ENCODE peak calls at places on chromosome 12, in eight cellular contexts. One of them, this sample, is unnamed.

GRCh38 chr12:92244036-92244435 is 98.4 kb upstream of the BTG1 start:
- DNase-seq in HL-60: no peak
- DNase-seq in sigmoid colon: peak; percentile 73
- DNase-seq in GM20000: no peak
- DNase-seq in GM06990: no peak
- DNase-seq in spleen: no peak
- DNase-seq in AG10803: peak; percentile 63
- DNase-seq in heart left ventricle: peak; percentile 61
- DNase-seq in this sample: no peak

GRCh38 chr12:111353603-111354295 is 15.1 kb downstream of the PHETA1 start:
- DNase-seq in sigmoid colon: no peak
- DNase-seq in AG10803: no peak
- DNase-seq in spleen: no peak
- DNase-seq in HL-60: no peak
- DNase-seq in GM06990: no peak
- DNase-seq in GM20000: no peak
- DNase-seq in heart left ventricle: no peak
- DNase-seq in this sample: no peak

GRCh38 chr12:40104461-40105264 is 1.2 kb downstream of the SLC2A13 start:
- DNase-seq in AG10803: no peak
- DNase-seq in GM06990: no peak
- DNase-seq in HL-60: no peak
- DNase-seq in heart left ventricle: no peak
- DNase-seq in GM20000: no peak
- DNase-seq in spleen: no peak
- DNase-seq in sigmoid colon: peak; percentile 74
- DNase-seq in this sample: no peak

GRCh38 chr12:89370850-89371249 is 18.5 kb upstream of the DUSP6 start:
- DNase-seq in sigmoid colon: no peak
- DNase-seq in AG10803: peak; percentile 88
- DNase-seq in GM20000: no peak
- DNase-seq in GM06990: no peak
- DNase-seq in HL-60: no peak
- DNase-seq in heart left ventricle: no peak
- DNase-seq in spleen: no peak
- DNase-seq in this sample: peak; percentile 91

GRCh38 chr12:3223601-3224529 is 146.7 kb downstream of the TSPAN9 start:
- DNase-seq in sigmoid colon: no peak
- DNase-seq in HL-60: no peak
- DNase-seq in AG10803: no peak
- DNase-seq in GM06990: no peak
- DNase-seq in GM20000: no peak
- DNase-seq in heart left ventricle: no peak
- DNase-seq in spleen: no peak
- DNase-seq in this sample: no peak

GRCh38 chr12:9039397-9039977 is 50.1 kb downstream of the KLRG1 start:
- DNase-seq in AG10803: peak; percentile 47
- DNase-seq in GM06990: no peak
- DNase-seq in GM20000: peak; percentile 75
- DNase-seq in sigmoid colon: no peak
- DNase-seq in heart left ventricle: no peak
- DNase-seq in spleen: no peak
- DNase-seq in HL-60: no peak
- DNase-seq in this sample: peak; percentile 62

GRCh38 chr12:51744235-51744634 is 104.3 kb downstream of the FIGNL2 start:
- DNase-seq in GM06990: no peak
- DNase-seq in GM20000: no peak
- DNase-seq in sigmoid colon: no peak
- DNase-seq in spleen: no peak
- DNase-seq in AG10803: no peak
- DNase-seq in HL-60: no peak
- DNase-seq in heart left ventricle: no peak
- DNase-seq in this sample: no peak

GRCh38 chr12:26389303-26389702 is 193.9 kb downstream of the SSPN start:
- DNase-seq in GM20000: no peak
- DNase-seq in AG10803: no peak
- DNase-seq in heart left ventricle: no peak
- DNase-seq in spleen: no peak
- DNase-seq in GM06990: no peak
- DNase-seq in sigmoid colon: no peak
- DNase-seq in HL-60: no peak
- DNase-seq in this sample: no peak

GRCh38 chr12:3204143-3204542 is 127.0 kb downstream of the TSPAN9 start:
- DNase-seq in HL-60: no peak
- DNase-seq in GM20000: no peak
- DNase-seq in GM06990: no peak
- DNase-seq in AG10803: no peak
- DNase-seq in heart left ventricle: peak; percentile 58
- DNase-seq in spleen: no peak
- DNase-seq in sigmoid colon: no peak
- DNase-seq in this sample: no peak

GRCh38 chr12:95417372-95417771 is 56.6 kb upstream of the METAP2 start:
- DNase-seq in heart left ventricle: no peak
- DNase-seq in sigmoid colon: no peak
- DNase-seq in GM20000: no peak
- DNase-seq in spleen: no peak
- DNase-seq in GM06990: no peak
- DNase-seq in AG10803: peak; percentile 47
- DNase-seq in HL-60: no peak
- DNase-seq in this sample: no peak

GRCh38 chr12:6476496-6476895 is 6.0 kb upstream of the VAMP1 start:
- DNase-seq in GM06990: no peak
- DNase-seq in heart left ventricle: no peak
- DNase-seq in sigmoid colon: no peak
- DNase-seq in GM20000: no peak
- DNase-seq in AG10803: peak; percentile 85
- DNase-seq in spleen: no peak
- DNase-seq in HL-60: no peak
- DNase-seq in this sample: peak; percentile 84

GRCh38 chr12:104006929-104007328 is 41.3 kb downstream of the TDG start:
- DNase-seq in heart left ventricle: no peak
- DNase-seq in GM06990: no peak
- DNase-seq in sigmoid colon: no peak
- DNase-seq in spleen: no peak
- DNase-seq in HL-60: no peak
- DNase-seq in AG10803: peak; percentile 66
- DNase-seq in GM20000: no peak
- DNase-seq in this sample: peak; percentile 78

GRCh38 chr12:70994217-70994788 is 73.8 kb upstream of the PTPRR start:
- DNase-seq in GM06990: no peak
- DNase-seq in AG10803: peak; percentile 94
- DNase-seq in spleen: no peak
- DNase-seq in heart left ventricle: no peak
- DNase-seq in GM20000: no peak
- DNase-seq in HL-60: no peak
- DNase-seq in sigmoid colon: no peak
- DNase-seq in this sample: no peak

GRCh38 chr12:43742106-43742505 is 16.5 kb downstream of the PUS7L start:
- DNase-seq in HL-60: no peak
- DNase-seq in AG10803: peak; percentile 82
- DNase-seq in GM20000: no peak
- DNase-seq in spleen: no peak
- DNase-seq in heart left ventricle: no peak
- DNase-seq in GM06990: no peak
- DNase-seq in sigmoid colon: no peak
- DNase-seq in this sample: peak; percentile 88

GRCh38 chr12:130702966-130703732 is 12.9 kb downstream of the RIMBP2 start:
- DNase-seq in spleen: no peak
- DNase-seq in GM20000: no peak
- DNase-seq in sigmoid colon: no peak
- DNase-seq in GM06990: no peak
- DNase-seq in AG10803: no peak
- DNase-seq in heart left ventricle: no peak
- DNase-seq in HL-60: no peak
- DNase-seq in this sample: no peak

GRCh38 chr12:30826276-30826675 is 71.5 kb upstream of the CAPRIN2 start:
- DNase-seq in heart left ventricle: no peak
- DNase-seq in GM06990: no peak
- DNase-seq in HL-60: no peak
- DNase-seq in GM20000: no peak
- DNase-seq in AG10803: no peak
- DNase-seq in spleen: no peak
- DNase-seq in sigmoid colon: no peak
- DNase-seq in this sample: no peak

DNA sequence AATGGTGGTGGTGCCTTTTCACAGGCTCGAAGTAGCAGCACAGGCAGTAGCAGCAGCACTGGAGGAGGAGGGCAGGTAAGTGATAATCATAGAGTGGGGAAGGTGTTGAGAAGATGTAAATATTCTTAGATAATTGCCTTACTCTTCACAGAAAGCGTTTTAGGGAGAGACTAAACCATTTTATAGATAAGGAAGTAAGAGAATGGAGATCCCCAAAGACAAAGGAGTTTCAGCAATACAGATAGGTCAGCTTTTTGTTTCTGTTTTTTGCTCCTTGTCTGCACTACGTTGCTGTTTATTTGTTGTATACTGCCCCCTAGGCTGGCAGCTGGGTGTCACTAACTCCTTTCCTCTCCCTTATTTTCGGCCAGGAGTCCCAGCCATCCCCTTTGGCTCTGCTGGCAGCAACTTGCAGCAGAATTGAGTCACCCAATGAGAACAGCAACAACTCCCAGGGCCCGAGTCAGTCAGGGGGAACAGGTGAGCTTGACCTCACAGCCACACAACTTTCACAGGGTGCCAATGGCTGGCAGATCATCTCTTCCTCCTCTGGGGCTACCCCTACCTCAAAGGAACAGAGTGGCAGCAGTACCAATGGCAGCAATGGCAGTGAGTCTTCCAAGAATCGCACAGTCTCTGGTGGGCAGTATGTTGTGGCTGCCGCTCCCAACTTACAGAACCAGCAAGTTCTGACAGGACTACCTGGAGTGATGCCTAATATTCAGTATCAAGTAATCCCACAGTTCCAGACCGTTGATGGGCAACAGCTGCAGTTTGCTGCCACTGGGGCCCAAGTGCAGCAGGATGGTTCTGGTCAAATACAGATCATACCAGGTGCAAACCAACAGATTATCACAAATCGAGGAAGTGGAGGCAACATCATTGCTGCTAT is 2.0 kb downstream of the SP1 start:
- DNase-seq in heart left ventricle: peak; percentile 40
- DNase-seq in GM20000: no peak
- DNase-seq in AG10803: peak; percentile 80
- DNase-seq in GM06990: peak; percentile 39
- DNase-seq in HL-60: peak; percentile 86
- DNase-seq in sigmoid colon: peak; percentile 75
- DNase-seq in spleen: peak; percentile 78
- DNase-seq in this sample: peak; percentile 72
- TF ChIP-seq CTCF in heart left ventricle: peak; percentile 39
- TF ChIP-seq CTCF in GM20000: peak; percentile 53
- TF ChIP-seq CTCF in AG10803: peak; percentile 53
- TF ChIP-seq CTCF in GM06990: peak; percentile 59
- TF ChIP-seq CTCF in HL-60: peak; percentile 10
- TF ChIP-seq CTCF in sigmoid colon: no peak
- TF ChIP-seq CTCF in spleen: peak; percentile 22
- TF ChIP-seq CTCF in this sample: peak; percentile 77

GRCh38 chr12:24895612-24896011 is 53.3 kb downstream of the BCAT1 start:
- DNase-seq in GM20000: no peak
- DNase-seq in GM06990: no peak
- DNase-seq in AG10803: no peak
- DNase-seq in sigmoid colon: no peak
- DNase-seq in spleen: no peak
- DNase-seq in HL-60: no peak
- DNase-seq in heart left ventricle: no peak
- DNase-seq in this sample: no peak
- TF ChIP-seq CTCF in GM20000: no peak
- TF ChIP-seq CTCF in GM06990: no peak
- TF ChIP-seq CTCF in AG10803: no peak
- TF ChIP-seq CTCF in sigmoid colon: no peak
- TF ChIP-seq CTCF in spleen: no peak
- TF ChIP-seq CTCF in HL-60: no peak
- TF ChIP-seq CTCF in heart left ventricle: no peak
- TF ChIP-seq CTCF in this sample: no peak

DNA sequence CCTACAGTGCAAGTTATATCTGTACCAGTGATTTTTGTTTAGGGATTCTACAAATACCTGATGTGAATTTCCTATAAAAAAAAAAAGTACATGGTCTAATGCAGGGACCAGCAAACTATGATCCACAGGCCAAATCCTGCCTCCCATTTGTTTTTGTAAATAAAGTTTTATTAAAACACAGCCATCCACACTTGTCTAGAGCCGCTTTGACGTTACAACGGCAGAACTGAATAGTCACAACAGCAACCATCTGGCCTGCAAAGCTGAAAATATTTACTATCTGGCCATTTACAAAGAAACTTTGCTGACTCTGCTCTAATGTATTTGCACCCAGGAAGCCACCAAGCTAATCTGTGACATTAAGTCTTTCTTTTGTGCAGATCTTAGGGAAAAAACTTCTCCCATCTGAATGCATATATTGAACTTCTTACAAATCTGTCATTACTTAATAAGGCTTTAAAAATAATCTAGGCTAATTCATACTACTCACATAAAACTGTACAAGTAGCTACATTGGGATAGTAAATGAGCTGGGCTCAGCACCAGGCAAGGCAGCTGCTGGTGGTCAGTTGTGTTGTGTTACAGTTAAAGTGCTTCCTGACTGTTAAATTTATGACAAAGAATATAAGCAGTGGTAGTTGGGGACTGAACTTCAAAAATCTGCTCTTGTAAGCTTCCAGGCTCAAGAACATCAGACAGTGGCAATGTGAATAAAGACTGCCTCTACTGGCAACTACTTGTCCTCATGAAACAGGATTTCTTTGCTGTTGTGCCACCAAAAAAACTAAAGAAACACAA is 303.3 kb downstream of the MED13L start:
- DNase-seq in heart left ventricle: no peak
- DNase-seq in sigmoid colon: no peak
- DNase-seq in GM20000: no peak
- DNase-seq in AG10803: no peak
- DNase-seq in spleen: no peak
- DNase-seq in HL-60: no peak
- DNase-seq in GM06990: no peak
- DNase-seq in this sample: no peak
- TF ChIP-seq CTCF in heart left ventricle: no peak
- TF ChIP-seq CTCF in sigmoid colon: no peak
- TF ChIP-seq CTCF in GM20000: no peak
- TF ChIP-seq CTCF in AG10803: no peak
- TF ChIP-seq CTCF in spleen: no peak
- TF ChIP-seq CTCF in HL-60: no peak
- TF ChIP-seq CTCF in GM06990: no peak
- TF ChIP-seq CTCF in this sample: no peak

GRCh38 chr12:132561784-132562156 is 48.6 kb downstream of the LRCOL1 start:
- DNase-seq in heart left ventricle: no peak
- DNase-seq in GM20000: peak; percentile 81
- DNase-seq in spleen: no peak
- DNase-seq in GM06990: peak; percentile 35
- DNase-seq in AG10803: no peak
- DNase-seq in sigmoid colon: no peak
- DNase-seq in HL-60: no peak
- DNase-seq in this sample: no peak
- TF ChIP-seq CTCF in heart left ventricle: no peak
- TF ChIP-seq CTCF in GM20000: no peak
- TF ChIP-seq CTCF in spleen: no peak
- TF ChIP-seq CTCF in GM06990: peak; percentile 40
- TF ChIP-seq CTCF in AG10803: peak; percentile 33
- TF ChIP-seq CTCF in sigmoid colon: no peak
- TF ChIP-seq CTCF in HL-60: peak; percentile 23
- TF ChIP-seq CTCF in this sample: no peak